ENCODE peak calls at places on chromosomes 11 and 22, in nine cellular contexts. P, E, H, C, Z, I, Y, F and L are unnamed samples.

GRCh38 chr11:75145972-75146519 is 4.9 kb upstream of the SLCO2B1 start:
- DNase-seq in E (no peak), H (no peak), I (no peak), C (no peak), P (no peak), Y (no peak), Z (no peak), F (no peak), L (no peak)

GRCh38 chr11:124917115-124917637 is 1.9 kb upstream of the HEPN1 start:
- DNase-seq in Y (no peak), E (peak), H (no peak), I (no peak), C (no peak), P (no peak), F (no peak), Z (no peak), L (no peak)

GRCh38 chr11:31236052-31236652 is 133.4 kb downstream of the DCDC1 start:
- DNase-seq in Y (peak), Z (peak), F (no peak), H (peak), P (no peak), I (peak), C (no peak), E (peak), L (no peak)

GRCh38 chr11:93958991-93959390 is 62.2 kb upstream of the HEPHL1 start:
- DNase-seq in I (no peak), F (no peak), Y (no peak), E (no peak), C (no peak), P (no peak), H (no peak), Z (no peak), L (no peak)

GRCh38 chr11:32348502-32348901 is 86.8 kb downstream of the WT1 start:
- DNase-seq in I (no peak), E (no peak), Y (no peak), C (no peak), H (no peak), F (no peak), P (no peak), Z (no peak), L (no peak)

GRCh38 chr11:9858218-9858617 is 194.3 kb downstream of the SWAP70 start:
- DNase-seq in P (no peak), F (no peak), C (peak), E (no peak), Y (no peak), I (no peak), H (no peak), Z (no peak), L (no peak)

GRCh38 chr11:12900496-12900895 is 108.6 kb upstream of the RASSF10 start:
- DNase-seq in C (no peak), P (no peak), H (no peak), F (no peak), Z (peak), E (peak), I (no peak), Y (no peak), L (peak)

GRCh38 chr11:35215945-35216344 is 77.0 kb downstream of the CD44 start:
- DNase-seq in Y (no peak), H (no peak), C (no peak), I (no peak), Z (no peak), F (no peak), P (no peak), E (peak), L (no peak)

GRCh38 chr11:12430912-12431311 is 53.5 kb downstream of the PARVA start:
- DNase-seq in P (no peak), Y (no peak), F (no peak), E (peak), H (no peak), C (no peak), Z (peak), I (no peak), L (peak)

GRCh38 chr11:63670738-63671321 is 346 bp downstream of the ATL3 start:
- DNase-seq in P (peak), H (peak), I (no peak), C (peak), Y (peak), Z (peak), E (peak), F (peak), L (peak)

GRCh38 chr11:104872393-104872792 is 25.9 kb downstream of the CASP12 start:
- DNase-seq in Y (no peak), E (no peak), H (no peak), P (no peak), C (no peak), I (no peak), Z (no peak), F (no peak), L (no peak)

GRCh38 chr11:129208863-129209262 is 16.7 kb upstream of the ARHGAP32 start:
- DNase-seq in H (no peak), E (peak), I (no peak), Y (no peak), C (no peak), F (no peak), Z (no peak), P (no peak), L (no peak)

GRCh38 chr11:131633978-131634377 is 263.6 kb downstream of the NTM start:
- DNase-seq in P (no peak), Y (no peak), F (no peak), Z (no peak), H (no peak), I (no peak), E (peak), C (no peak), L (no peak)

GRCh38 chr22:37428649-37429586 is 1.6 kb upstream of the ELFN2 start:
- DNase-seq in F (peak), Y (peak), E (peak), P (peak), C (peak), H (peak), I (peak), Z (no peak), L (peak)

DNA sequence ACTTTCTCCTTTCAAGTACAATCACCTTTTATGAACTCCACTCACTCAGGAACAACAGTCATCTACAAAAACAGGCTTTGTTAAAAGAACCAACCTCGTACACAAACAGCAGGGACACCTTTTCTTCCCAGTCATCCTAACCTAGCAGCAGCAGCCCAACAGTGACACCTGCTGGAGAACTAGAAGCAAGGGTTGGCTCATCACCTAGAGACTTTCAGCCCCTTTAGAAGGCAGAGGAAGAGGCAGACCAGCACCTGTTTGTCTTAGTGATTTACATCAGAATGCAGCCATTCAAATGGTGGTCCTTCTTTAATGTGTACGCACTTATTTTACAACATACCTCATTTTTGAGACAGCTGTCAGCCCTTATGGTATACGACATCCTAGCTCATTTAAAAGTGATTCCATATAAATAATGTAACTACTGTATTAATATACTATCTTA is 56.0 kb downstream of the AMBRA1 start:
- DNase-seq in E (peak), H (peak), P (peak), I (peak), Y (peak), C (peak), Z (peak), F (peak), L (peak)
- TF ChIP-seq EZH2phosphoT487 in E (no peak), H (no peak), P (no peak), I (no peak), Y (no peak), C (no peak), Z (no peak), F (no peak), L (no peak)

GRCh38 chr11:120586072-120586471 is 74.5 kb downstream of the GRIK4 start:
- DNase-seq in F (no peak), E (no peak), Y (no peak), H (no peak), I (no peak), P (no peak), C (no peak), Z (no peak), L (no peak)

GRCh38 chr11:120587299-120587698 is 75.8 kb downstream of the GRIK4 start:
- DNase-seq in H (no peak), I (no peak), E (no peak), C (no peak), Z (no peak), Y (no peak), P (no peak), F (no peak), L (no peak)

GRCh38 chr11:120594746-120595145 is 83.2 kb downstream of the GRIK4 start:
- DNase-seq in Z (no peak), C (no peak), Y (peak), F (no peak), P (no peak), H (no peak), E (no peak), I (no peak), L (no peak)

GRCh38 chr11:120590472-120590871 is 78.9 kb downstream of the GRIK4 start:
- DNase-seq in P (no peak), Y (no peak), E (peak), C (no peak), H (no peak), Z (no peak), F (no peak), I (no peak), L (no peak)

DNA sequence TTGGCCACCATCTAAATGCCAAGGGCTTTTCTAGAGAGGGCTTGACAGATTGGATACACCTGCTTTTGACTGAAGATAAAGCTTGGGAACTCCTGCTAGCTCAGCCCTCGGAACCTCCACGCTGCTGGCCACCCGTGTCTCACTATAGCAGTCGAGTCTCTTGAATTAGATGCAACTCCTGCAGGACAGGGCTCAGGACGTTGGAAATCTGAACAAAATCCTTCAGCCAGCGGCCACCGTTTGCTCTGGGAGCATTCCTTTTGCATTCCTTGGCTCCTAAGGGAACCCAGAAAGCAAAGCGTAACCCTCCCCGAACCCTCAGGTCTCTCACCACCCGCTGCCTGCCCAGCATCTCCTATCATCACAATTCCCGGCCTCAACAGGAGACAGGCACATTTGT is 77.8 kb downstream of the GRIK4 start:
- DNase-seq in I (no peak), C (no peak), F (no peak), Z (no peak), P (no peak), E (no peak), H (no peak), Y (no peak), L (no peak)
- TF ChIP-seq EZH2phosphoT487 in I (no peak), C (no peak), F (no peak), Z (no peak), P (no peak), E (no peak), H (no peak), Y (no peak), L (no peak)

GRCh38 chr22:43449831-43450225 is 38.0 kb downstream of the MPPED1 start:
- DNase-seq in P (no peak), F (no peak), Y (no peak), Z (no peak), H (no peak), C (no peak), E (no peak), I (no peak), L (no peak)
- TF ChIP-seq EZH2phosphoT487 in P (no peak), F (no peak), Y (no peak), Z (no peak), H (no peak), C (no peak), E (no peak), I (no peak), L (no peak)

GRCh38 chr22:44352378-44353062 is 39.8 kb upstream of the SHISAL1 start:
- DNase-seq in F (no peak), C (no peak), E (no peak), I (no peak), H (no peak), P (no peak), Z (no peak), Y (no peak), L (no peak)
- TF ChIP-seq EZH2phosphoT487 in F (no peak), C (no peak), E (no peak), I (no peak), H (no peak), P (no peak), Z (no peak), Y (no peak), L (no peak)

GRCh38 chr22:41966607-41967240 is 2.5 kb upstream of the SEPTIN3 start:
- DNase-seq in H (peak), P (peak), C (peak), F (peak), Z (peak), I (peak), E (peak), Y (peak), L (peak)
- TF ChIP-seq EZH2phosphoT487 in H (no peak), P (no peak), C (no peak), F (no peak), Z (no peak), I (no peak), E (no peak), Y (no peak), L (no peak)

GRCh38 chr11:68398870-68399865 is 61.4 kb upstream of the PPP6R3 start:
- DNase-seq in F (no peak), Y (no peak), C (peak), E (no peak), Z (no peak), P (no peak), H (no peak), I (no peak), L (no peak)
- TF ChIP-seq EZH2phosphoT487 in F (no peak), Y (no peak), C (no peak), E (no peak), Z (no peak), P (no peak), H (no peak), I (no peak), L (no peak)